ENCODE peak calls at places on chromosomes 7 and 10, in four cellular contexts. X is DMS153; I is skeletal muscle cell; G is stimulated activated CD4-positive, alpha-beta T cell treated with anti-CD3 and anti-CD28 coated beads, Interleukin-4, amount 100 ng/mL, for 1 hour. P is an unnamed sample.

GRCh38 chr7:95491201-95491600 is 5.5 kb downstream of the ASB4 start:
- DNase-seq in X (no peak), I (no peak), G (no peak), P (no peak)

GRCh38 chr7:34652784-34653183 is 5.2 kb upstream of the NPSR1 start:
- DNase-seq in X (no peak), I (no peak), G (no peak), P (no peak)

GRCh38 chr7:29270979-29271658 is 76.5 kb downstream of the CHN2 start:
- DNase-seq in X (no peak), I (no peak), G (no peak), P (no peak)

GRCh38 chr10:102965455-102965854 is 47.4 kb downstream of the CNNM2 start:
- DNase-seq in X (no peak), I (no peak), G (no peak), P (no peak)

GRCh38 chr10:8048281-8049008 is 6.0 kb upstream of the GATA3 start:
- DNase-seq in X (no peak), I (no peak), G (peak; percentile 61), P (no peak)

GRCh38 chr10:121702351-121703320 is 104.4 kb upstream of the FGFR2 start:
- DNase-seq in X (no peak), I (peak; percentile 20), G (no peak), P (no peak)

GRCh38 chr10:14087585-14087984 is 243.1 kb downstream of the FRMD4A start:
- DNase-seq in X (peak; percentile 2), I (no peak), G (no peak), P (no peak)

GRCh38 chr10:11016959-11017574 is 605 bp upstream of the CELF2 start:
- DNase-seq in X (no peak), I (no peak), G (no peak), P (no peak)

GRCh38 chr7:53237344-53237913 is 202.0 kb downstream of the POM121L12 start:
- DNase-seq in X (no peak), I (no peak), G (no peak), P (no peak)

GRCh38 chr10:97270523-97271154 is 21.8 kb downstream of the ARHGAP19 start:
- DNase-seq in X (no peak), I (peak; percentile 6), G (no peak), P (no peak)

GRCh38 chr7:127708788-127709187 is 56.8 kb downstream of the SND1 start:
- DNase-seq in X (peak; percentile 36), I (peak; percentile 45), G (peak; percentile 61), P (peak; percentile 86)

P was measured in erythroblast.